ENCODE peak calls at places on chromosomes 13 and 19, in eight cellular contexts. T is HL-60, N is Panc1, B is A549, Y is SK-N-SH, W is HepG2, K is GM12878, Z is K562. A is an unnamed sample.

GRCh38 chr13:23348270-23349126 is 85.0 kb downstream of the SACS start:
- DNase-seq in T (no peak), N (no peak), B (peak; percentile 2), Y (no peak), W (no peak), K (no peak), Z (no peak), A (peak; percentile 14)

GRCh38 chr19:8569066-8569761 is 8.0 kb downstream of the MYO1F start:
- DNase-seq in T (peak; percentile 99), N (no peak), B (peak; percentile 64), Y (no peak), W (no peak), K (peak; percentile 63), Z (peak; percentile 80), A (no peak)

GRCh38 chr19:28949535-28949934 is 263.4 kb downstream of the UQCRFS1 start:
- DNase-seq in T (no peak), N (no peak), B (no peak), Y (no peak), W (no peak), K (no peak), Z (no peak), A (peak; percentile 19)

GRCh38 chr13:97934590-97934989 is 18.9 kb upstream of the IPO5 start:
- DNase-seq in T (no peak), N (no peak), B (no peak), Y (no peak), W (no peak), K (no peak), Z (no peak), A (peak; percentile 12)

GRCh38 chr19:49749055-49749716 is 13.9 kb downstream of the TSKS start:
- DNase-seq in T (no peak), N (no peak), B (no peak), Y (peak; percentile 58), W (no peak), K (no peak), Z (peak; percentile 35), A (peak; percentile 71)

GRCh38 chr13:91630916-91631315 is 232.5 kb downstream of the GPC5 start:
- DNase-seq in T (no peak), N (no peak), B (no peak), Y (no peak), W (no peak), K (no peak), Z (no peak), A (no peak)

GRCh38 chr13:100597253-100597652 is 8.7 kb upstream of the GGACT start:
- DNase-seq in T (no peak), N (no peak), B (no peak), Y (no peak), W (no peak), K (no peak), Z (no peak), A (no peak)

GRCh38 chr19:3046621-3047306 is 15.5 kb downstream of the TLE5 start:
- DNase-seq in T (no peak), N (no peak), B (no peak), Y (peak; percentile 77), W (no peak), K (no peak), Z (peak; percentile 84), A (peak; percentile 79)

GRCh38 chr13:55394470-55394869 is 1746.2 kb upstream of the PRR20A start:
- DNase-seq in T (no peak), N (no peak), B (no peak), Y (no peak), W (no peak), K (no peak), Z (no peak), A (no peak)

GRCh38 chr13:91133941-91134772 is 213.3 kb upstream of the MIR17HG start:
- DNase-seq in T (peak; percentile 33), N (peak; percentile 27), B (peak; percentile 57), Y (peak; percentile 37), W (peak; percentile 63), K (no peak), Z (peak; percentile 96), A (peak; percentile 74)

GRCh38 chr19:45577111-45577905 is 7.3 kb downstream of the OPA3 start:
- DNase-seq in T (no peak), N (no peak), B (peak; percentile 91), Y (no peak), W (peak; percentile 86), K (no peak), Z (no peak), A (peak; percentile 54)

GRCh38 chr19:4638330-4638729 is 986 bp upstream of the TNFAIP8L1 start:
- DNase-seq in T (no peak), N (no peak), B (no peak), Y (no peak), W (no peak), K (no peak), Z (no peak), A (no peak)

GRCh38 chr19:4636761-4637160 is 2.6 kb upstream of the TNFAIP8L1 start:
- DNase-seq in T (no peak), N (no peak), B (no peak), Y (no peak), W (no peak), K (no peak), Z (no peak), A (peak; percentile 34)

GRCh38 chr19:4635763-4636135 is 3.6 kb upstream of the TNFAIP8L1 start:
- DNase-seq in T (no peak), N (no peak), B (no peak), Y (no peak), W (no peak), K (no peak), Z (no peak), A (peak; percentile 49)

GRCh38 chr19:4636151-4636717 is 3.1 kb upstream of the TNFAIP8L1 start:
- DNase-seq in T (peak; percentile 34), N (no peak), B (peak; percentile 34), Y (peak; percentile 92), W (no peak), K (no peak), Z (peak; percentile 85), A (peak; percentile 79)

DNA sequence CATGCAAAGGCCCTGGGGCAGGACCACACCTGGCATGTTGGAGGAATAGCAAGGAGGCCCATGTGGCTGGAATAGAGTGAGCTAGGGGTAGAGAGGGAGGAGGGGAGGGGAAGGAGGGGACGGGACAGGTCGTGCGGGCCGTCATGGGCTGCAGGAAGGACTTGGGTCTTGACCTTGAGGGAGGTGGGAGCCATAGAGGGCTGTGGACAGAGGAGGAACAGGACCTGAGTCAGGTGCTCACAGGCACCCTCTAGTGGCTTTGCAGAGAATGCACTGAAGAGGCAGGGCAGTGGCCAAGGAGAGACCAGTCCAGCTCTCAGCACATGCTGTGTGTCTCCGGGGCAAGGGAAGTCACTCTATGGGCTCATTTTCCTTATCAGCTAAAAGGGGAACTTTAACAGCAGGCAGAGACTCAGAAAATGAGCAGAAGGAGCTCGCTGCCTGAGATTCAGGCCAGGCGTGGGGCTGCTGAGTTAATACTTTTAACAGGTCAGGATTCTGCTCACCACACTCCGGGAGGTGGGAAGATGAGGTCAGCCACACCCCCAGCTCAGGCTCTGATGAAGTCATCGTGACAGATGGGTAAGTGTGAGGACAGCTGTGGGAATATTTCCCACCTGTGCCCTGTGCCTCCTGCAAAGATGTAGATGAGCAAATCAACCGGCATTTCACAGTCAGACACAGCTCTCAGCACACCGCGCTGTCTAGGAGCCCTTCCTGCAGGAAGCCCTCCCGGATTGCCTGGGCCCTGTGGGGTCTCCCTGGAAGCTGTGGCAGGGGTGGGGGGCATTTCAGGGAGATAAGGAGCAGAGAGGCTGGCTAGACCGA is 6.0 kb upstream of the TNFAIP8L1 start:
- DNase-seq in T (peak; percentile 80), N (peak; percentile 80), B (peak; percentile 82), Y (peak; percentile 73), W (peak; percentile 67), K (peak; percentile 16), Z (peak; percentile 82), A (peak; percentile 79)
- TF ChIP-seq REST in T (no peak), N (no peak), B (no peak), Y (no peak), W (no peak), K (no peak), Z (no peak), A (no peak)

GRCh38 chr13:111279253-111279652 is 41.2 kb upstream of the TEX29 start:
- DNase-seq in T (no peak), N (no peak), B (no peak), Y (no peak), W (no peak), K (no peak), Z (no peak), A (no peak)

GRCh38 chr13:111280666-111281577 is 39.5 kb upstream of the TEX29 start:
- DNase-seq in T (no peak), N (no peak), B (no peak), Y (no peak), W (no peak), K (no peak), Z (no peak), A (no peak)

GRCh38 chr13:111278711-111279110 is 41.7 kb upstream of the TEX29 start:
- DNase-seq in T (no peak), N (no peak), B (no peak), Y (no peak), W (no peak), K (no peak), Z (no peak), A (no peak)

GRCh38 chr13:111281751-111282311 is 38.6 kb upstream of the TEX29 start:
- DNase-seq in T (peak; percentile 48), N (no peak), B (no peak), Y (no peak), W (no peak), K (no peak), Z (no peak), A (no peak)

GRCh38 chr13:111280226-111280625 is 40.2 kb upstream of the TEX29 start:
- DNase-seq in T (no peak), N (no peak), B (no peak), Y (no peak), W (no peak), K (no peak), Z (no peak), A (no peak)
- H3K27ac ChIP-seq in T (no peak overlapping the region), N (no peak overlapping the region), B (no peak overlapping the region), Y (no peak overlapping the region), W (no peak overlapping the region), K (no peak overlapping the region), Z (no peak overlapping the region), A (no peak overlapping the region)

GRCh38 chr13:80033286-80033685 is 307.6 kb downstream of the SPRY2 start:
- DNase-seq in T (no peak), N (no peak), B (no peak), Y (no peak), W (no peak), K (no peak), Z (no peak), A (no peak)
- TF ChIP-seq REST in T (no peak), N (no peak), B (no peak), Y (no peak), W (no peak), K (no peak), Z (no peak), A (no peak)

DNA sequence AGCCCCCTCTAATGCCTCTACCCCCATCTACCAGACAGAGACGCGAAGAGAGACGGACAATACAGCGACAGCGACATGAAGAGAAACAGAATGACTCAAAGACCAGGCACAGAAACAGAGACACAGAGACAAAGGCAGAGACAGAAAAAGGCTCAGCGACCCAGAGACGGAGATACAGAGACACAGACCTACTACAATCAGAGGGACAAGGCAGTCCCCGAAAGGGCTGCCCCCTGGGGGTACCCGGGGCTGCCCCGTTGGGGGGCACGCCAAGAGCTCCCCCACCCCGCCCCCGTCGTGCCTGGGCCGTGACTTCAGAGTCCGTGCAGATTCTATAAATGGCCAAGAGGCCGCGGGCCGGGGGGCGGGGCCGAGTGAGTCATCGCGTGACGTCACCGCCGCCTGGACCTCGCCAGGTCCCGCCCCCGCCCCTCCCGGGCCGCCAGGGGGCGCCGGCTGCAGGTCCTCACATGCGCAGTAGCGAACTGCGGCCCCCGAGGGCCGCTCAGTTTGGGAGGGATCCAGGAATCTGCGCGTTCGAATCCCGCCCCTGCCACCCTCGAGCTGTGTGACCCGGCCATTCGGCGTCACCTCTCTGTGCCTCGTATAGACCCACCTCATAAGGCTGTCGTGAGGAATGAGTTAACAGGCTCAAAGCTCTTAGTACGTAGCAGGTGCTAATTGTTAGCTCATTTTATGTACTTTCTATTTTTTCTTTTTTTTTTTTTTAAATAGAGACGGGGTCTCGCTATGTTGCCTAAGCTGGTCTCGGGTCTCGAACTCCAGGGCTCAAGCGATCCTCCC is 2.7 kb upstream of the CNN1 start:
- DNase-seq in T (peak; percentile 61), N (peak; percentile 22), B (peak; percentile 88), Y (peak; percentile 99), W (peak; percentile 68), K (no peak), Z (peak; percentile 97), A (peak; percentile 94)
- H3K27ac ChIP-seq in T (no peak overlapping the region), N (peak overlapping the region; percentile 85), B (peak overlapping the region; percentile 90), Y (peak overlapping the region; percentile 65), W (no peak overlapping the region), K (no peak overlapping the region), Z (peak overlapping the region; percentile 84), A (peak overlapping the region; percentile 45)